ENCODE peak calls at places on chromosome 3, in five cellular contexts. A is astrocyte, N is HL-60, R is lower leg skin, V is tibial artery. Q is an unnamed sample.

GRCh38 chr3:141436180-141436579 is 50.6 kb upstream of the RASA2 start:
- DNase-seq in V (no peak), R (no peak), A (no peak), N (no peak), Q (no peak)

GRCh38 chr3:47299396-47300318 is 16.9 kb downstream of the KLHL18 start:
- DNase-seq in V (no peak), R (no peak), N (peak; percentile 43), A (no peak), Q (no peak)

GRCh38 chr3:32842987-32843386 is 25.2 kb downstream of the TRIM71 start:
- DNase-seq in N (peak; percentile 61), V (no peak), R (peak; percentile 49), A (no peak), Q (no peak)

GRCh38 chr3:49912787-49913375 is 9.2 kb upstream of the MST1R start:
- DNase-seq in R (no peak), A (no peak), V (no peak), N (no peak), Q (no peak)

GRCh38 chr3:101453966-101454365 is 59.0 kb downstream of the SENP7 start:
- DNase-seq in N (no peak), A (no peak), V (no peak), R (no peak), Q (no peak)

GRCh38 chr3:13535905-13536304 is 13.0 kb upstream of the FBLN2 start:
- DNase-seq in A (no peak), N (no peak), R (peak; percentile 84), V (peak; percentile 64), Q (peak; percentile 85)

GRCh38 chr3:72329354-72329753 is 518.9 kb downstream of the SHQ1 start:
- DNase-seq in R (no peak), A (no peak), V (peak; percentile 79), N (no peak), Q (no peak)

GRCh38 chr3:170419301-170420087 is 826 bp downstream of the CLDN11 start:
- DNase-seq in R (peak; percentile 86), N (no peak), V (no peak), A (peak; percentile 29), Q (no peak)

GRCh38 chr3:138125548-138126221 is 6.5 kb downstream of the A4GNT start:
- DNase-seq in V (no peak), R (no peak), N (peak; percentile 66), A (peak; percentile 59), Q (no peak)

GRCh38 chr3:52428151-52429005 is 16.5 kb downstream of the SEMA3G start:
- DNase-seq in N (peak; percentile 70), A (peak; percentile 51), R (peak; percentile 87), V (peak; percentile 67), Q (no peak)

GRCh38 chr3:8324727-8325126 is 176.9 kb upstream of the LMCD1 start:
- DNase-seq in V (no peak), N (peak; percentile 37), A (peak; percentile 30), R (no peak), Q (no peak)
- TF ChIP-seq CTCF in V (no peak), N (peak; percentile 55), A (peak; percentile 48), R (no peak), Q (peak; percentile 78)

GRCh38 chr3:176663819-176664218 is 533.5 kb downstream of the TBL1XR1 start:
- DNase-seq in V (no peak), N (peak; percentile 4), R (no peak), A (peak; percentile 70), Q (no peak)
- TF ChIP-seq CTCF in V (peak; percentile 27), N (no peak), R (no peak), A (peak; percentile 33), Q (peak; percentile 79)

GRCh38 chr3:117238805-117239204 is 529.2 kb downstream of the TUSC7 start:
- DNase-seq in V (no peak), A (no peak), N (no peak), R (no peak), Q (no peak)

GRCh38 chr3:117230924-117231323 is 521.3 kb downstream of the TUSC7 start:
- DNase-seq in V (no peak), A (no peak), R (no peak), N (no peak), Q (no peak)

DNA sequence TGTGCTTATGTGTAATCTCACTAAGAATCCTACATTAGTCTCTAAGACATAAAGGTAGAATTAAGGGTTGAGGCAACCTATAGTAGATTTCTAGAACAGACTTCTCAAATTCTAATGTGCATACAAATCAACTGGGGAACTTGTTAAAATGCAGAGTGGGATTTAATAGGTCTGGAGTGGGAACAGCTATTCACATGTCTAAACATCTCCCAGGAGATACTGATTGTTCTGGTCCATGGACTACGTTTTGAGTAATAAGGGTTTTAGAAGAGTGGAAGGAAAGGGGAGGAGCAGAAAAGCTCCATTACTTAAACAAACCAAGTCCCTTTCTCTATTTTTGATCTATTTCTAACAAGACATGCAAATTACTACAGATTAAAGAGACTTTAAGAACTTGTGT is 524.7 kb downstream of the TUSC7 start:
- DNase-seq in A (no peak), N (no peak), R (no peak), V (no peak), Q (no peak)
- TF ChIP-seq CTCF in A (no peak), N (no peak), R (no peak), V (no peak), Q (no peak)

GRCh38 chr3:54432975-54433374 is 310.6 kb downstream of the CACNA2D3 start:
- DNase-seq in A (no peak), N (no peak), R (no peak), V (no peak), Q (no peak)

GRCh38 chr3:54434761-54435160 is 312.4 kb downstream of the CACNA2D3 start:
- DNase-seq in N (no peak), R (no peak), A (no peak), V (no peak), Q (no peak)

GRCh38 chr3:54427951-54428871 is 305.9 kb downstream of the CACNA2D3 start:
- DNase-seq in V (no peak), R (no peak), N (peak; percentile 48), A (peak; percentile 80), Q (no peak)

DNA sequence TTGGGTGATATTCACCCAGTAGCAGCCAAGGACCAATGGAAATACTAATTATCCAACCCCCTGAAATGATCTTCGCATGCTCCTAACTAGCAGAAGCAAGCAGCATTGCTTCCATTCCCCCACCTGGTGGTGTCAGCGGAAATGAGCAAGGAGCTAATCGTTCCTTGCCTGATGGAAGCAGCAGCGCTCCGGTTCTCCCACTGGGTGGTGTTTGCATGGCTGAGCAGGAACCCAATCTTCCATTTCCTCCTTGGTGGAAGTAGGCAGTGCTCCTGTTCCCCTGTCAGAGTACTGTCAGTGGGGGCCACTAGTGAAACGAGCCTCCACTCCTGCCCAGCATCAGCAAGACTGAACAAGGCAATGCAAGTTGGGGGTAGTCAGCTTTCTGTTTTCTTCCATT is 311.5 kb downstream of the CACNA2D3 start:
- DNase-seq in A (no peak), R (no peak), N (no peak), V (no peak), Q (no peak)
- TF ChIP-seq CTCF in A (peak; percentile 2), R (no peak), N (no peak), V (no peak), Q (no peak)

GRCh38 chr3:195129644-195130492 is 141.1 kb downstream of the XXYLT1 start:
- DNase-seq in R (no peak), A (peak; percentile 77), V (no peak), N (no peak), Q (no peak)

GRCh38 chr3:195131149-195131548 is 139.8 kb downstream of the XXYLT1 start:
- DNase-seq in N (no peak), R (no peak), A (no peak), V (no peak), Q (no peak)

GRCh38 chr3:195135921-195136320 is 135.0 kb downstream of the XXYLT1 start:
- DNase-seq in R (no peak), N (no peak), V (no peak), A (no peak), Q (no peak)

GRCh38 chr3:195129072-195129643 is 141.8 kb downstream of the XXYLT1 start:
- DNase-seq in N (no peak), V (no peak), A (no peak), R (no peak), Q (no peak)

GRCh38 chr3:195133462-195133861 is 137.5 kb downstream of the XXYLT1 start:
- DNase-seq in A (peak; percentile 89), R (no peak), V (no peak), N (no peak), Q (no peak)
- TF ChIP-seq CTCF in A (no peak), R (no peak), V (no peak), N (no peak), Q (no peak)

GRCh38 chr3:25235471-25235870 is 192.6 kb upstream of the RARB start:
- DNase-seq in A (peak; percentile 64), N (no peak), V (no peak), R (no peak), Q (no peak)

GRCh38 chr3:25237602-25238001 is 190.5 kb upstream of the RARB start:
- DNase-seq in A (no peak), V (no peak), N (no peak), R (no peak), Q (no peak)

GRCh38 chr3:25235033-25235432 is 193.0 kb upstream of the RARB start:
- DNase-seq in R (no peak), N (no peak), V (no peak), A (peak; percentile 18), Q (no peak)

GRCh38 chr3:25239042-25239441 is 189.0 kb upstream of the RARB start:
- DNase-seq in N (no peak), R (no peak), V (no peak), A (no peak), Q (no peak)
- TF ChIP-seq CTCF in N (no peak), R (no peak), V (no peak), A (no peak), Q (no peak)

GRCh38 chr3:30135190-30135589 is 471.2 kb upstream of the TGFBR2 start:
- DNase-seq in R (no peak), V (no peak), N (no peak), A (no peak), Q (no peak)
- TF ChIP-seq CTCF in R (no peak), V (no peak), N (no peak), A (no peak), Q (peak; percentile 49)

DNA sequence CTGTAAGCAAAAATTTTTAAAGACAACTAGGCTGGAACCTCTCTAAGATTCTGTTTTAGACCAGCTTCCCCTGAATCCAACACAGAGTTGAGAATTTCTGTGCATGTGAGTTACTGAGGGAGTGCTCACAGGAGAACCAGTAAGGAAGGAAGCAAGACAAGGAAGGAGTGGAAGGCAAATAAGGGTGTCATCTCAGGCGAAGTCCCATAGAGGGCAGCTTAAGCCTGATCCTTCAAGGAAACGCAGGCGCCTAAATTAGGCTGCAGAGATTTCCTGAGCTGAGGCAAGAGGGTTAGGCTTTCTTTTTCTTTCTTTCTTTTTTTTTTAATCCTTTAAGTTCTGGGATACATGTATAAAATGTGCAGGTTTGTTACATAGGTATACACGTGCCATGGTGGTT is 36.2 kb upstream of the COL6A6 start:
- DNase-seq in R (no peak), N (peak; percentile 29), A (peak; percentile 32), V (no peak), Q (no peak)
- TF ChIP-seq CTCF in R (no peak), N (peak; percentile 14), A (peak; percentile 10), V (peak; percentile 5), Q (peak; percentile 41)

DNA sequence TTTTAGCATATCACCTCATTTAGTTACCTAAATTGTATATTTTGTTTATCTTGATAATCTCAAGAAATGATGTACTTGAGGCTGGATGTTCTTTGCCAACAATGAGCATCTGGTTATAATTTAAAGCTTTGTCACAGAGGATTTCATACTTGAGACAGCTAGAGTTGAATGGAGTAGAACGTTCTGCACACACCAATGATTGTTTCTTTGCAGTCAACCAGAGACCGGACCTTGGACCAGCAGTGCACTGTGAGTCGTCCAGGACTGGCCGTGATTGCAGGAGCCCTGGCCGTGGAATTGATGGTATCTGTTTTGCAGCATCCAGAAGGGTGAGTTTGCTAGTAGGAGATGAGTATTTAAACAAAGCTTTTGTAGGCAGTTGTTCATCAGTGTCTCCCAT is 90.4 kb downstream of the ATG7 start:
- DNase-seq in A (no peak), R (no peak), V (no peak), N (no peak), Q (no peak)
- TF ChIP-seq CTCF in A (no peak), R (no peak), V (no peak), N (no peak), Q (no peak)